ENCODE peak calls at places on chromosome 14, in four cellular contexts. F is RWPE1, N is hypothalamus, M is neural crest cell. P is an unnamed sample.

GRCh38 chr14:52910597-52910996 is 40.3 kb downstream of the FERMT2 start:
- DNase-seq in F (no peak), N (no peak), M (no peak), P (no peak)

GRCh38 chr14:89813485-89814080 is 140.9 kb downstream of the EFCAB11 start:
- DNase-seq in F (peak), N (no peak), M (no peak), P (no peak)

GRCh38 chr14:104510794-104511611 is 68.6 kb upstream of the C14orf180 start:
- DNase-seq in F (peak), N (no peak), M (no peak), P (peak)

GRCh38 chr14:64919618-64920017 is 5.4 kb downstream of the CHURC1 start:
- DNase-seq in F (no peak), N (no peak), M (no peak), P (no peak)

GRCh38 chr14:64800000-64800399 is 79.7 kb downstream of the SPTB start:
- DNase-seq in F (no peak), N (no peak), M (no peak), P (no peak)

GRCh38 chr14:29601559-29602109 is 326.0 kb downstream of the PRKD1 start:
- DNase-seq in F (no peak), N (no peak), M (no peak), P (no peak)

GRCh38 chr14:64708148-64709004 is 4.2 kb downstream of the PLEKHG3 start:
- DNase-seq in F (peak), N (peak), M (no peak), P (no peak)

GRCh38 chr14:77203611-77204456 is 22.2 kb downstream of the TMEM63C start:
- DNase-seq in F (no peak), N (no peak), M (no peak), P (peak)

GRCh38 chr14:69105326-69105725 is 47.6 kb downstream of the DCAF5 start:
- DNase-seq in F (no peak), N (no peak), M (no peak), P (no peak)

GRCh38 chr14:64117671-64118402 is 176.3 kb downstream of the ESR2 start:
- DNase-seq in F (peak), N (no peak), M (no peak), P (no peak)

GRCh38 chr14:100155049-100155621 is 4.3 kb downstream of the DEGS2 start:
- DNase-seq in F (peak), N (no peak), M (peak), P (no peak)

GRCh38 chr14:73249108-73249507 is 11.8 kb downstream of the PAPLN start:
- DNase-seq in F (no peak), N (no peak), M (no peak), P (no peak)

GRCh38 chr14:29759521-29760340 is 167.9 kb downstream of the PRKD1 start:
- DNase-seq in F (no peak), N (no peak), M (no peak), P (no peak)

GRCh38 chr14:69693145-69693544 is 73.8 kb upstream of the SRSF5 start:
- DNase-seq in F (no peak), N (no peak), M (no peak), P (no peak)

GRCh38 chr14:52338282-52338681 is 24.2 kb downstream of the PTGER2 start:
- DNase-seq in F (peak), N (no peak), M (no peak), P (no peak)

GRCh38 chr14:104284107-104284592 is 145.8 kb downstream of the KIF26A start:
- DNase-seq in F (no peak), N (no peak), M (no peak), P (no peak)

GRCh38 chr14:30464481-30464880 is 94.5 kb upstream of the G2E3 start:
- DNase-seq in F (no peak), N (no peak), M (no peak), P (no peak)

GRCh38 chr14:30960216-30960615 is 65.2 kb upstream of the AP4S1 start:
- DNase-seq in F (no peak), N (no peak), M (no peak), P (no peak)

GRCh38 chr14:65224799-65225198 is 122.5 kb upstream of the MAX start:
- DNase-seq in F (no peak), N (no peak), M (no peak), P (peak)

GRCh38 chr14:73725116-73726024 is 11.2 kb upstream of the PNMA1 start:
- DNase-seq in F (no peak), N (no peak), M (no peak), P (no peak)

GRCh38 chr14:33052899-33053400 is 114.3 kb downstream of the NPAS3 start:
- DNase-seq in F (no peak), N (no peak), M (no peak), P (no peak)

GRCh38 chr14:92747701-92748258 is 647 bp downstream of the LGMN start:
- DNase-seq in F (no peak), N (no peak), M (no peak), P (no peak)

GRCh38 chr14:90644882-90645281 is 171.3 kb downstream of the TTC7B start:
- DNase-seq in F (no peak), N (no peak), M (no peak), P (no peak)

GRCh38 chr14:52948039-52948438 is 2.8 kb downstream of the FERMT2 start:
- DNase-seq in F (no peak), N (no peak), M (no peak), P (no peak)

GRCh38 chr14:68882235-68882634 is 89.4 kb upstream of the ZFP36L1 start:
- DNase-seq in F (no peak), N (no peak), M (no peak), P (no peak)

GRCh38 chr14:100533647-100534485 is 53.4 kb downstream of the BEGAIN start:
- DNase-seq in F (no peak), N (no peak), M (peak), P (no peak)

GRCh38 chr14:61296707-61297502 is 15.8 kb upstream of the TMEM30B start:
- DNase-seq in F (peak), N (no peak), M (no peak), P (no peak)

GRCh38 chr14:57480044-57480443 is 13.6 kb downstream of the CCDC198 start:
- DNase-seq in F (no peak), N (no peak), M (no peak), P (no peak)

GRCh38 chr14:74085828-74086227 is 1.1 kb downstream of the LIN52 start:
- DNase-seq in F (no peak), N (no peak), M (no peak), P (no peak)

P was measured in occipital lobe.